ENCODE peak calls at places on chromosomes 12 and 14, in four cellular contexts. One of them, this sample, is unnamed. For H3K36me3, the result is how much of the 10 kb centered on the place peaks cover.

GRCh38 chr12:53223391-53224267 is 8.4 kb downstream of the RARG start:
- DNase-seq in ovary: no peak
- DNase-seq in IMR-90: peak
- DNase-seq in mammary epithelial cell: peak
- DNase-seq in this sample: no peak

GRCh38 chr12:43306066-43306465 is 245.9 kb downstream of the ADAMTS20 start:
- DNase-seq in IMR-90: peak
- DNase-seq in ovary: no peak
- DNase-seq in mammary epithelial cell: peak
- DNase-seq in this sample: no peak

GRCh38 chr14:75339059-75339458 is 60.4 kb downstream of the FOS start:
- DNase-seq in mammary epithelial cell: peak
- DNase-seq in IMR-90: peak
- DNase-seq in ovary: no peak
- DNase-seq in this sample: no peak

GRCh38 chr12:43289412-43289811 is 262.6 kb downstream of the ADAMTS20 start:
- DNase-seq in mammary epithelial cell: no peak
- DNase-seq in IMR-90: peak
- DNase-seq in ovary: no peak
- DNase-seq in this sample: no peak

GRCh38 chr12:103729499-103729898 is 111.5 kb downstream of the NT5DC3 start:
- DNase-seq in mammary epithelial cell: peak
- DNase-seq in ovary: no peak
- DNase-seq in IMR-90: no peak
- DNase-seq in this sample: no peak

GRCh38 chr14:71414631-71415403 is 507.6 kb downstream of the PCNX1 start:
- DNase-seq in mammary epithelial cell: peak
- DNase-seq in ovary: no peak
- DNase-seq in IMR-90: peak
- DNase-seq in this sample: no peak

GRCh38 chr12:130104596-130105253 is 57.5 kb upstream of the FZD10 start:
- DNase-seq in mammary epithelial cell: no peak
- DNase-seq in IMR-90: no peak
- DNase-seq in ovary: no peak
- DNase-seq in this sample: no peak

GRCh38 chr14:64683264-64683663 is 21.0 kb upstream of the PLEKHG3 start:
- DNase-seq in ovary: no peak
- DNase-seq in mammary epithelial cell: no peak
- DNase-seq in IMR-90: no peak
- DNase-seq in this sample: no peak

GRCh38 chr12:106634206-106634605 is 51.4 kb downstream of the RFX4 start:
- DNase-seq in mammary epithelial cell: no peak
- DNase-seq in ovary: no peak
- DNase-seq in IMR-90: no peak
- DNase-seq in this sample: no peak

GRCh38 chr14:74913986-74914573 is 9.0 kb downstream of the RPS6KL1 start:
- DNase-seq in ovary: peak
- DNase-seq in mammary epithelial cell: peak
- DNase-seq in IMR-90: peak
- DNase-seq in this sample: peak

GRCh38 chr14:103910262-103910935 is 17.9 kb upstream of the TDRD9 start:
- DNase-seq in mammary epithelial cell: peak
- DNase-seq in IMR-90: peak
- DNase-seq in ovary: peak
- DNase-seq in this sample: peak

GRCh38 chr12:19761465-19761864 is 322.2 kb downstream of the AEBP2 start:
- DNase-seq in mammary epithelial cell: no peak
- DNase-seq in IMR-90: no peak
- DNase-seq in ovary: no peak
- DNase-seq in this sample: no peak

GRCh38 chr12:122753213-122753571 is 568 bp downstream of the DENR start:
- DNase-seq in mammary epithelial cell: no peak
- DNase-seq in IMR-90: no peak
- DNase-seq in ovary: no peak
- DNase-seq in this sample: no peak

GRCh38 chr14:91554535-91555332 is 44.6 kb upstream of the PPP4R3A start:
- DNase-seq in mammary epithelial cell: no peak
- DNase-seq in ovary: no peak
- DNase-seq in IMR-90: no peak
- DNase-seq in this sample: peak

GRCh38 chr12:57107456-57107855 is 3.7 kb downstream of the STAT6 start:
- DNase-seq in IMR-90: no peak
- DNase-seq in ovary: no peak
- DNase-seq in mammary epithelial cell: no peak
- DNase-seq in this sample: no peak

GRCh38 chr12:10171954-10172353 is at the start of gene OLR1:
- DNase-seq in IMR-90: peak
- DNase-seq in mammary epithelial cell: peak
- DNase-seq in ovary: no peak
- DNase-seq in this sample: no peak

GRCh38 chr12:10243803-10244520 is 31.3 kb downstream of the GABARAPL1 start:
- DNase-seq in ovary: no peak
- DNase-seq in mammary epithelial cell: no peak
- DNase-seq in IMR-90: no peak
- DNase-seq in this sample: no peak

GRCh38 chr14:46405095-46405494 is 246.5 kb downstream of the RPL10L start:
- DNase-seq in ovary: no peak
- DNase-seq in IMR-90: no peak
- DNase-seq in mammary epithelial cell: no peak
- DNase-seq in this sample: no peak

GRCh38 chr12:94792690-94793089 is 142.3 kb upstream of the TMCC3 start:
- DNase-seq in mammary epithelial cell: no peak
- DNase-seq in IMR-90: peak
- DNase-seq in ovary: peak
- DNase-seq in this sample: no peak

GRCh38 chr12:76138656-76139055 is 54.2 kb upstream of the NAP1L1 start:
- DNase-seq in IMR-90: no peak
- DNase-seq in mammary epithelial cell: no peak
- DNase-seq in ovary: no peak
- DNase-seq in this sample: no peak

GRCh38 chr14:22597265-22597664 is 835 bp upstream of the ABHD4 start:
- DNase-seq in IMR-90: no peak
- DNase-seq in ovary: no peak
- DNase-seq in mammary epithelial cell: no peak
- DNase-seq in this sample: no peak
- H3K4me3 ChIP-seq in IMR-90: no peak
- H3K4me3 ChIP-seq in ovary: no peak
- H3K4me3 ChIP-seq in mammary epithelial cell: no peak
- H3K4me3 ChIP-seq in this sample: no peak

GRCh38 chr12:6960291-6961277 is 9.4 kb downstream of the PTPN6 start:
- DNase-seq in IMR-90: peak
- DNase-seq in mammary epithelial cell: no peak
- DNase-seq in ovary: peak
- DNase-seq in this sample: peak
- TF ChIP-seq CTCF in IMR-90: peak
- TF ChIP-seq CTCF in mammary epithelial cell: peak
- TF ChIP-seq CTCF in ovary: no peak
- TF ChIP-seq CTCF in this sample: no peak

DNA sequence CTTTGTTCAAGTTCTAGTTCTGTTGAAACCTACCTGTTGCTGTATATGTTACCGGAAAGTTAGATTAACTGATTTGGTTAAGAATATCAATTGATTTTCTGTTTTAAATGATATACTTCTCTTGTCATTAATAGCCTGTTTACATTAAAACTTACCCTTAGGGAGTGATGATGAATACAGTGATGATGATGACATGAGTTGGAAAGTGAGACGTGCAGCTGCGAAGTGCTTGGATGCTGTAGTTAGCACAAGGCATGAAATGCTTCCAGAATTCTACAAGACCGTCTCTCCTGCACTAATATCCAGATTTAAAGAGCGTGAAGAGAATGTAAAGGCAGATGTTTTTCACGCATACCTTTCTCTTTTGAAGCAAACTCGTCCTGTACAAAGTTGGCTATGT is 33.0 kb downstream of the CAND1 start:
- DNase-seq in ovary: no peak
- DNase-seq in mammary epithelial cell: peak
- DNase-seq in IMR-90: no peak
- DNase-seq in this sample: no peak
- H3K36me3 ChIP-seq in ovary: under half
- H3K36me3 ChIP-seq in mammary epithelial cell: half or more
- H3K36me3 ChIP-seq in IMR-90: under half
- H3K36me3 ChIP-seq in this sample: under half

GRCh38 chr12:78863482-78864427 is 819 bp upstream of the SYT1 start:
- DNase-seq in IMR-90: peak
- DNase-seq in ovary: peak
- DNase-seq in mammary epithelial cell: peak
- DNase-seq in this sample: no peak
- H3K4me3 ChIP-seq in IMR-90: peak
- H3K4me3 ChIP-seq in ovary: peak
- H3K4me3 ChIP-seq in mammary epithelial cell: peak
- H3K4me3 ChIP-seq in this sample: peak

DNA sequence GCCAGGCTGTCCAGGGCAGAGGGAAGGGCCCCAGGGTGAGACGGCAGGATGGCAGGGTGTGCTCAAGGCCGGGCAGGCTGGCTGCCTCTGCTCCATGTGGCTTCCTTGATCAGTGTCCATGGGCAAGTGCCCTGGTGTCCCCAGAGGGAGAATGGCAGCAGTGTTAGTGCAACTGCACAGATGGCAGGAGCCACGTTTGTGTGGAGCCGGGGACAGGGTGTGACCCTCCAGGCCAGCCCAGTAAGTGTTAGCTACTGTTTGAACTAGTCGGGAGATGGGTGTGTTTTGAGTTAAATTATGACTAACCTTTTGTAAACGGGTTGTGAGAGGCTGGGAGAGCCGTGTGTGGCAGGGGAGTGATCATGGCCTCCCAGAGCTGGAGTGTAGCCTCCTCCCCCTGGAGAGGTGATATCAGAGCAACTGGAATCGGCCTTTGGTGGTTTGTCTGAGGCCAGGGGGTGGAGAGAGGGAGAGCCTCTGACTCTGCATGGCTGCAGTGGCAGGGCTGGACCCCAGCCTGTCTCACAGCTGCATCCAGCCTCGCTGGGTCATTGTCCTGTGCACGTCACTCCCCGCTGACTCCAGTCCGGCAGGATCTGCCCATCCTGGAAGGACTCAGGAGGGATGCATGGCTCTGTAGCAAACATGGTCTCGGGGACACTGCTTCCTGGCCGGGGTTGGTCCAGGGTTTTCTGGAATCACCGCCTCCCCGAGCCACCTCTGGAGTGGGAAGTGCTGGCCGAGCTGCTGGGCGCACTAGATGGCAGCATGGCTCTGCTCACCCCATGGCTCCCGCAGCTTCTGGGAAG is 27.8 kb downstream of the AACS start:
- DNase-seq in ovary: no peak
- DNase-seq in mammary epithelial cell: peak
- DNase-seq in IMR-90: peak
- DNase-seq in this sample: no peak
- TF ChIP-seq CTCF in ovary: no peak
- TF ChIP-seq CTCF in mammary epithelial cell: no peak
- TF ChIP-seq CTCF in IMR-90: peak
- TF ChIP-seq CTCF in this sample: no peak

This sample was measured in right lobe of liver.